ENCODE peak calls at places on chromosomes 3 and 15, in seven cellular contexts. Q is right atrium auricular region, T is cardiac muscle cell, W is pancreas, B is IMR-90, X is mesendoderm, K is adrenal gland. E is an unnamed sample.

GRCh38 chr3:127479449-127479848 is 111.1 kb downstream of the TPRA1 start:
- DNase-seq in K (no peak), T (no peak), B (no peak), X (peak), W (no peak), Q (no peak), E (no peak)

GRCh38 chr15:98779463-98780071 is 131.2 kb downstream of the IGF1R start:
- DNase-seq in X (peak), K (peak), B (peak), T (peak), W (peak), Q (peak), E (peak)

GRCh38 chr3:139301654-139302053 is 42.2 kb upstream of the MRPS22 start:
- DNase-seq in T (no peak), K (no peak), X (no peak), Q (no peak), W (no peak), B (no peak), E (no peak)

GRCh38 chr3:179452166-179452544 is 885 bp upstream of the GNB4 start:
- DNase-seq in Q (no peak), T (peak), X (peak), B (peak), W (no peak), K (no peak), E (no peak)

GRCh38 chr15:64847016-64847415 is 5.3 kb downstream of the PLEKHO2 start:
- DNase-seq in X (no peak), Q (no peak), B (no peak), K (no peak), T (no peak), W (no peak), E (no peak)

GRCh38 chr3:193515884-193516438 is 38.7 kb downstream of the ATP13A4 start:
- DNase-seq in B (no peak), X (no peak), K (no peak), T (no peak), Q (no peak), W (no peak), E (no peak)

GRCh38 chr15:91032919-91033803 is 10.8 kb upstream of the VPS33B start:
- DNase-seq in T (peak), Q (no peak), X (peak), W (peak), K (peak), B (no peak), E (peak)

GRCh38 chr3:154022603-154023002 is 98.6 kb upstream of the ARHGEF26 start:
- DNase-seq in W (no peak), Q (no peak), B (no peak), T (peak), K (no peak), X (no peak), E (no peak)

GRCh38 chr3:149559525-149559924 is 85.0 kb downstream of the TM4SF4 start:
- DNase-seq in X (no peak), B (no peak), T (peak), K (no peak), Q (no peak), W (no peak), E (no peak)

GRCh38 chr15:100235030-100235617 is 106.7 kb downstream of the ADAMTS17 start:
- DNase-seq in W (no peak), K (no peak), B (no peak), T (no peak), Q (peak), X (no peak), E (no peak)

GRCh38 chr15:41950505-41950904 is 21.9 kb downstream of the EHD4 start:
- DNase-seq in T (no peak), W (no peak), X (no peak), Q (peak), B (peak), K (no peak), E (no peak)

GRCh38 chr15:77975332-77976119 is 102.0 kb downstream of the TBC1D2B start:
- DNase-seq in X (no peak), K (no peak), T (no peak), B (no peak), Q (no peak), W (no peak), E (peak)

GRCh38 chr3:19898725-19899124 is 35.3 kb downstream of the EFHB start:
- DNase-seq in K (no peak), Q (no peak), W (no peak), X (no peak), B (peak), T (peak), E (no peak)

GRCh38 chr3:30221622-30222021 is 384.8 kb upstream of the TGFBR2 start:
- DNase-seq in X (no peak), Q (no peak), B (peak), K (no peak), T (peak), W (no peak), E (no peak)

GRCh38 chr3:172218350-172219323 is 179.3 kb downstream of the FNDC3B start:
- DNase-seq in K (no peak), X (peak), B (peak), Q (no peak), W (no peak), T (no peak), E (no peak)

GRCh38 chr15:57861805-57862586 is 155.5 kb downstream of the POLR2M start:
- DNase-seq in Q (no peak), T (peak), X (no peak), K (no peak), B (peak), W (no peak), E (no peak)

GRCh38 chr3:76561494-76562242 is 478.2 kb upstream of the ROBO2 start:
- DNase-seq in B (peak), T (no peak), Q (no peak), K (no peak), X (peak), W (no peak), E (no peak)

GRCh38 chr15:35182841-35183479 is 97.9 kb upstream of the NANOGP8 start:
- DNase-seq in B (no peak), Q (no peak), T (no peak), W (no peak), X (peak), K (no peak), E (no peak)

GRCh38 chr3:36380171-36381031 is at the start of gene STAC:
- DNase-seq in Q (no peak), B (no peak), T (peak), K (peak), X (peak), W (peak), E (peak)

GRCh38 chr15:78325092-78325843 is 14.9 kb upstream of the CRABP1 start:
- DNase-seq in B (peak), T (peak), Q (no peak), X (peak), W (no peak), K (no peak), E (no peak)

GRCh38 chr15:20645956-20646355 is 104.4 kb upstream of the GOLGA6L6 start:
- DNase-seq in Q (no peak), T (peak), K (peak), B (no peak), X (no peak), W (no peak), E (peak)

GRCh38 chr3:42582474-42583070 is 805 bp upstream of the SEC22C start:
- DNase-seq in T (no peak), X (no peak), W (no peak), B (no peak), Q (no peak), K (no peak), E (no peak)

GRCh38 chr15:77544162-77544561 is 88.5 kb downstream of the LINGO1 start:
- DNase-seq in Q (no peak), B (no peak), X (no peak), K (no peak), W (no peak), T (no peak), E (no peak)

GRCh38 chr15:65952425-65953053 is 83.2 kb downstream of the RAB11A start:
- DNase-seq in Q (no peak), W (peak), T (peak), X (peak), B (peak), K (peak), E (no peak)

GRCh38 chr15:31459011-31459748 is 132.5 kb downstream of the KLF13 start:
- DNase-seq in X (no peak), T (no peak), B (peak), K (peak), Q (peak), W (no peak), E (peak)

GRCh38 chr15:92595506-92596337 is 59.9 kb downstream of the FAM174B start:
- DNase-seq in X (no peak), T (no peak), Q (no peak), W (no peak), K (no peak), B (no peak), E (no peak)

GRCh38 chr15:66839511-66840112 is 137.6 kb downstream of the SMAD6 start:
- DNase-seq in W (no peak), T (peak), K (no peak), Q (no peak), X (no peak), B (peak), E (no peak)

GRCh38 chr15:89112341-89112971 is 24.2 kb downstream of the ABHD2 start:
- DNase-seq in K (peak), Q (no peak), X (no peak), T (peak), W (peak), B (peak), E (peak)

GRCh38 chr3:195031574-195032003 is 239.4 kb downstream of the XXYLT1 start:
- DNase-seq in Q (no peak), T (no peak), B (no peak), X (peak), W (no peak), K (no peak), E (no peak)

GRCh38 chr3:99232696-99233095 is 331.2 kb upstream of the DCBLD2 start:
- DNase-seq in B (peak), Q (no peak), W (no peak), X (no peak), T (no peak), K (no peak), E (no peak)

GRCh38 chr3:62095756-62096155 is 277.6 kb downstream of the FEZF2 start:
- DNase-seq in B (peak), T (no peak), K (no peak), W (no peak), X (peak), Q (no peak), E (no peak)

GRCh38 chr3:8622873-8623725 is 21.5 kb downstream of the SSUH2 start:
- DNase-seq in T (peak), B (peak), K (peak), X (peak), Q (no peak), W (peak), E (peak)

GRCh38 chr15:62928242-62928995 is 114.1 kb upstream of the TPM1 start:
- DNase-seq in W (no peak), K (peak), Q (peak), X (peak), B (peak), T (peak), E (peak)

DNA sequence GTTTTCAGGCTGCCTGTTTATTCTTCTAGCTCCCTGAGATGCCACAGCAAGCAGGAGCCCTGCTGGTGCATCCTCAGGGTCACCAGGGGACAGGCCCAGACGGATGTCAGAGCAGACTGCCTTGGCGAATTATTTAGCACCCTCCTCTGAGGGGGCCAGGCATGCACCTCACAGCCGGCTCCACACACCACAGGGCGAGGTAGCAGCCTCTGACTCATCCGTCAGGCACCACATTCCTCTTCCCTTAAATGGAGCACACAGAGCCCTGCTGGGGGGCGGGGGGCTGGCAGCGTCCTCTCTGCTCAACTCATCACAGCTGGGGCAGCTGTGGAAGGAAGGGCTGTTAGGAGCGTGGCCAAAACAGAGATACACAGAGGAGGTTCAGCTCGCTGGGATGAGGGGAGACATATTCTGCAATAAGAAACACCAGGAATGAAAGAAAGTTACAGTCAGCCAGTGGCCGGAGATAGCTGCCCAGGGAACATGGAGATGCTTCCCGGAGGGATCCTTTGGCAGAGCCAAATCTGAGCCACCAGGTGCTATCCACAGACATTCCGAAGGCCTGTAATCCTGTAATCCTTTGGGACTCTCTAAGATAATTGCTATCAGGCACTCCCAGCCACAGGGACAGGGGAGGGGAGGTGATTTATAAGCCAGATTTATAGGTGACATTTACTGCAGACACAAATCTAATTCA is 13.9 kb upstream of the PRICKLE2 start:
- DNase-seq in K (peak), W (peak), T (peak), B (peak), X (peak), Q (peak), E (peak)
- H3K27ac ChIP-seq in K (peak), W (no peak), T (peak), B (peak), X (peak), Q (peak), E (no peak)

DNA sequence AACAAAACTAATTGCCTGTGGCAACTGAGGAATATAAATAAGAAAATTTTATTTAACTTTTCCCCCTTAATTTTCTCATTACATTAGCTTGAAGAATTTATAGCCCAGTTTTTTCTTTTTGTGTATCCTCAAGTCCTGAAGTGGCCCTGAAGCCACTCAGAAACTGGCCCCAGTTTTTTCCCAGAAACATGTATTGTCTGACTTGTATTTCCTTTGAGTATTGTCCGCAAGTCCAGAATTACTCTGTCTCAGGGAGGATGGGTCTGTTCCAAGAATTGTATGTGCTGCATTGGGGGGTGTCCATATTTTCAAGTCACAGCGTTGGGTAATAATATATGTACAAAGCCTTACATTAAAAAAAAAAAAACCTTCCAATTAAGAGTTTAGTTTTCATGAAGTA is 149.7 kb upstream of the IL12A start:
- DNase-seq in B (no peak), X (no peak), W (no peak), K (no peak), T (no peak), Q (no peak), E (no peak)
- H3K4me3 ChIP-seq in B (no peak), X (no peak), W (no peak), K (no peak), T (no peak), Q (no peak), E (no peak)

GRCh38 chr3:107216229-107216628 is 161.0 kb upstream of the CCDC54 start:
- DNase-seq in X (no peak), T (no peak), B (no peak), K (no peak), Q (no peak), W (no peak), E (no peak)
- H3K27ac ChIP-seq in X (no peak), T (no peak), B (no peak), K (peak), Q (no peak), W (no peak), E (peak)

GRCh38 chr3:143668385-143668784 is 179.9 kb downstream of the SLC9A9 start:
- DNase-seq in X (no peak), W (no peak), B (no peak), T (no peak), Q (no peak), K (no peak), E (no peak)
- H3K4me3 ChIP-seq in X (no peak), W (no peak), B (no peak), T (no peak), Q (no peak), K (no peak), E (no peak)

DNA sequence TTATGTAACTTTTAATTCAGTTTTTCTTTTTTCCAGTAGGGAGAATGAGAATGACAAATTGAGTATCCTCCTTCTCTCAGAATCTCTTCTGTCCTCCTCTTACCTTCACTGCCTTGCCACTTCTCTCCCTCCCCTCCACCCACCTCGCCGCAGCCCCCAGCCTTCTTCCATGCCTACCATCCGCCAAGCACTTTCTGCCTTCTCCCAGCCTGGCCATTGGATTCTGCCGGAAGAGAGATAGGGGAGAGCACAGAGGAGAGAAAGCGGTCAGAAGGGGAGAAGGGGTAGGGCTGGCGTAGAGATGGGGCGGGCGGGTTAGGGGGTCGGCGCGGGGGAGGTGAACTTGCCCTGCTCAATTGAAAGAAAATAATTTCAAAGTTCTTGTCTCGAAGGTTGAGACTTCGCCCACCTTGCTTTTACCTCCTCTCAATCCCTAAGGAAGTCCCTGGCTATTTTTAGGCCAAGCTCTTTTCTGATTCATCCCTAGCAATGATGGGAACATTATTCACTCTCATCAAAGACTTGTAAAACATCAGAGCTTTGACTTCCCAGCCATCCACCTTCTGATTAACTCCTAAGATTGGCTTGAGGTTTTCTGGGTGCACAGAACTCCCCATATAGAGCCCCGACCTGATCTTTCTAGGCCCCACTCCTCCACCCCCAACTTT is 802 bp downstream of the C3orf52 start:
- DNase-seq in X (no peak), B (peak), T (peak), W (no peak), K (no peak), Q (no peak), E (no peak)
- H3K27ac ChIP-seq in X (no peak), B (peak), T (no peak), W (peak), K (peak), Q (peak), E (peak)

GRCh38 chr3:10951295-10951926 is 41.1 kb upstream of the SLC6A1 start:
- DNase-seq in T (no peak), K (no peak), W (no peak), B (no peak), X (no peak), Q (no peak), E (no peak)
- H3K4me3 ChIP-seq in T (no peak), K (no peak), W (no peak), B (no peak), X (no peak), Q (no peak), E (peak)

GRCh38 chr3:45198264-45199260 is 27.5 kb downstream of the TMEM158 start:
- DNase-seq in Q (no peak), T (peak), W (no peak), X (peak), K (peak), B (peak), E (no peak)
- H3K27ac ChIP-seq in Q (no peak), T (no peak), W (no peak), X (no peak), K (peak), B (peak), E (no peak)